ENCODE peak calls at places on chromosomes 1 and 21, in eight cellular contexts. W is activated CD4-positive, CD25-positive, alpha-beta regulatory T cell treated with anti-CD3 and anti-CD28 coated beads, Interleukin-2, amount 50 U/mL, for 16 hours; D is H54; F is activated CD8-positive, alpha-beta memory T cell treated with anti-CD3 and anti-CD28 coated beads, Interleukin-2, amount 10 ng/mL, durations not matched to agents 7 days and 5 days; X is fibroblast of lung; Q is posterior cingulate gyrus; U is pancreas; N is ecto neural progenitor cell. T is an unnamed sample.

GRCh38 chr1:72516826-72517225 is 234.5 kb upstream of the NEGR1 start:
- DNase-seq in F (no peak), Q (no peak), U (no peak), D (no peak), W (no peak), X (no peak), N (no peak), T (no peak)

GRCh38 chr1:33306561-33307493 is 14.1 kb downstream of the A3GALT2 start:
- DNase-seq in F (no peak), N (no peak), W (no peak), Q (no peak), D (no peak), X (no peak), U (no peak), T (no peak)

GRCh38 chr1:165851034-165851658 is 23.7 kb downstream of the UCK2 start:
- DNase-seq in N (no peak), D (no peak), F (peak), U (no peak), Q (no peak), X (peak), W (no peak), T (no peak)

GRCh38 chr1:108747128-108747827 is 804 bp downstream of the STXBP3 start:
- DNase-seq in F (peak), D (peak), Q (peak), N (peak), W (no peak), X (peak), U (peak), T (peak)

GRCh38 chr1:18941221-18942141 is 15.0 kb downstream of the IFFO2 start:
- DNase-seq in U (peak), W (no peak), Q (peak), X (peak), N (no peak), D (no peak), F (no peak), T (no peak)

GRCh38 chr1:152047954-152048640 is 11.3 kb upstream of the S100A11 start:
- DNase-seq in U (peak), W (peak), Q (peak), F (peak), X (peak), D (peak), N (peak), T (peak)

GRCh38 chr1:233025566-233025965 is 75.2 kb downstream of the NTPCR start:
- DNase-seq in W (no peak), X (peak), Q (no peak), F (no peak), D (no peak), N (no peak), U (no peak), T (no peak)

GRCh38 chr1:3055051-3055450 is 14.0 kb upstream of the PRDM16 start:
- DNase-seq in U (no peak), D (no peak), N (peak), F (no peak), Q (no peak), X (no peak), W (no peak), T (peak)

GRCh38 chr1:204889681-204890373 is 19.2 kb downstream of the NFASC start:
- DNase-seq in U (no peak), W (no peak), Q (no peak), F (no peak), D (no peak), X (peak), N (no peak), T (no peak)

GRCh38 chr1:199591468-199591867 is 436.0 kb upstream of the NR5A2 start:
- DNase-seq in W (no peak), X (no peak), N (no peak), D (no peak), U (no peak), Q (no peak), F (no peak), T (no peak)

GRCh38 chr1:201450721-201451291 is 18.2 kb downstream of the PHLDA3 start:
- DNase-seq in N (no peak), W (no peak), F (no peak), X (peak), D (peak), Q (peak), U (no peak), T (peak)

GRCh38 chr1:110588486-110588885 is 17.7 kb downstream of the KCNA2 start:
- DNase-seq in D (no peak), U (no peak), X (no peak), F (no peak), Q (no peak), N (no peak), W (no peak), T (no peak)

GRCh38 chr1:214473392-214473791 is 78.0 kb downstream of the PTPN14 start:
- DNase-seq in N (no peak), D (no peak), U (no peak), Q (no peak), X (peak), W (no peak), F (no peak), T (no peak)

GRCh38 chr1:9024837-9025236 is 1.4 kb downstream of the SLC2A7 start:
- DNase-seq in X (no peak), N (no peak), W (no peak), D (no peak), Q (no peak), F (no peak), U (no peak), T (no peak)

GRCh38 chr21:33931799-33932390 is 16.3 kb upstream of the ATP5PO start:
- DNase-seq in N (no peak), X (no peak), D (no peak), U (no peak), Q (no peak), W (no peak), F (no peak), T (no peak)

GRCh38 chr1:199010933-199011332 is 372.1 kb downstream of the PTPRC start:
- DNase-seq in F (no peak), U (no peak), N (no peak), D (no peak), Q (no peak), W (no peak), X (peak), T (no peak)

GRCh38 chr1:151839457-151840409 is at the start of gene C2CD4D:
- DNase-seq in W (peak), D (no peak), U (peak), F (peak), N (peak), Q (peak), X (no peak), T (peak)

GRCh38 chr1:46199233-46199749 is 1.1 kb upstream of the POMGNT1 start:
- DNase-seq in Q (no peak), U (no peak), X (no peak), N (no peak), W (no peak), D (no peak), F (no peak), T (no peak)

GRCh38 chr1:9101510-9102146 is 27.3 kb downstream of the GPR157 start:
- DNase-seq in D (peak), N (peak), Q (no peak), X (peak), W (no peak), F (peak), U (no peak), T (peak)

GRCh38 chr21:35619184-35619583 is 441.1 kb downstream of the SETD4 start:
- DNase-seq in W (no peak), U (no peak), F (no peak), D (no peak), N (no peak), X (peak), Q (no peak), T (no peak)

GRCh38 chr1:97010865-97011264 is 289.3 kb downstream of the PTBP2 start:
- DNase-seq in X (no peak), Q (no peak), D (no peak), U (no peak), W (no peak), N (no peak), F (no peak), T (no peak)

GRCh38 chr1:210686841-210687240 is 358.1 kb downstream of the HHAT start:
- DNase-seq in N (no peak), F (no peak), W (no peak), U (no peak), D (no peak), Q (no peak), X (no peak), T (no peak)

GRCh38 chr1:91900538-91900937 is 14.6 kb upstream of the TGFBR3 start:
- DNase-seq in N (no peak), F (no peak), Q (no peak), U (no peak), W (no peak), D (peak), X (peak), T (no peak)

GRCh38 chr1:15810073-15810472 is 2.6 kb upstream of the UQCRHL start:
- DNase-seq in U (no peak), F (no peak), Q (no peak), X (no peak), D (no peak), W (no peak), N (no peak), T (no peak)

GRCh38 chr1:34140011-34140676 is 24.9 kb downstream of the CSMD2 start:
- DNase-seq in Q (no peak), D (no peak), F (no peak), X (no peak), U (no peak), N (no peak), W (no peak), T (no peak)

GRCh38 chr1:25695066-25695990 is 78.7 kb downstream of the MAN1C1 start:
- DNase-seq in N (no peak), X (peak), D (peak), U (peak), W (no peak), Q (peak), F (no peak), T (peak)

GRCh38 chr1:247933989-247934388 is 9.3 kb downstream of the OR2AJ1 start:
- DNase-seq in Q (no peak), F (no peak), N (no peak), D (no peak), X (no peak), U (no peak), W (no peak), T (no peak)

GRCh38 chr1:117541585-117541984 is 64.3 kb upstream of the TENT5C start:
- DNase-seq in X (no peak), U (no peak), F (no peak), W (no peak), D (no peak), N (no peak), Q (no peak), T (no peak)

GRCh38 chr1:57770236-57770635 is 346.4 kb upstream of the DAB1 start:
- DNase-seq in D (no peak), X (no peak), F (no peak), N (no peak), Q (no peak), W (no peak), U (no peak), T (no peak)

GRCh38 chr1:21607549-21608529 is 61.3 kb downstream of the RAP1GAP start:
- DNase-seq in U (peak), F (peak), Q (no peak), X (peak), D (peak), W (no peak), N (peak), T (peak)

GRCh38 chr1:50447961-50448360 is 24.7 kb upstream of the DMRTA2 start:
- DNase-seq in F (no peak), Q (no peak), D (no peak), X (no peak), W (no peak), N (no peak), U (no peak), T (no peak)

GRCh38 chr1:150931773-150932172 is 5.6 kb downstream of the SETDB1 start:
- DNase-seq in F (no peak), X (peak), U (no peak), W (no peak), N (no peak), Q (no peak), D (no peak), T (no peak)

T was measured in mucosa of descending colon.